ENCODE peak calls at places on chromosomes 12 and 14, in four cellular contexts. One of them, this sample, is unnamed.

GRCh38 chr14:46368275-46368674 is 283.3 kb downstream of the RPL10L start:
- DNase-seq in NCI-H460: no peak
- DNase-seq in esophagus muscularis mucosa: no peak
- DNase-seq in choroid plexus epithelial cell: no peak
- DNase-seq in this sample: no peak

GRCh38 chr12:53694746-53695145 is 18.9 kb upstream of the ATP5MC2 start:
- DNase-seq in NCI-H460: no peak
- DNase-seq in esophagus muscularis mucosa: no peak
- DNase-seq in choroid plexus epithelial cell: no peak
- DNase-seq in this sample: no peak

GRCh38 chr12:130591736-130592135 is 124.4 kb downstream of the RIMBP2 start:
- DNase-seq in esophagus muscularis mucosa: no peak
- DNase-seq in choroid plexus epithelial cell: no peak
- DNase-seq in NCI-H460: no peak
- DNase-seq in this sample: no peak

GRCh38 chr12:107844312-107844921 is 69.9 kb downstream of the ASCL4 start:
- DNase-seq in choroid plexus epithelial cell: no peak
- DNase-seq in NCI-H460: no peak
- DNase-seq in esophagus muscularis mucosa: no peak
- DNase-seq in this sample: no peak

GRCh38 chr12:60035835-60036234 is 440.0 kb downstream of the SLC16A7 start:
- DNase-seq in choroid plexus epithelial cell: no peak
- DNase-seq in esophagus muscularis mucosa: no peak
- DNase-seq in NCI-H460: no peak
- DNase-seq in this sample: no peak

GRCh38 chr14:94532462-94532861 is 23.2 kb upstream of the SERPINA12 start:
- DNase-seq in esophagus muscularis mucosa: no peak
- DNase-seq in choroid plexus epithelial cell: peak; percentile 59
- DNase-seq in NCI-H460: no peak
- DNase-seq in this sample: no peak

GRCh38 chr12:14416658-14417057 is 51.2 kb downstream of the ATF7IP start:
- DNase-seq in NCI-H460: no peak
- DNase-seq in choroid plexus epithelial cell: peak; percentile 95
- DNase-seq in esophagus muscularis mucosa: no peak
- DNase-seq in this sample: no peak

GRCh38 chr12:24615967-24616411 is 332.9 kb downstream of the BCAT1 start:
- DNase-seq in esophagus muscularis mucosa: no peak
- DNase-seq in NCI-H460: no peak
- DNase-seq in choroid plexus epithelial cell: peak; percentile 91
- DNase-seq in this sample: no peak

GRCh38 chr14:68736519-68736918 is 56.3 kb downstream of the ZFP36L1 start:
- DNase-seq in choroid plexus epithelial cell: no peak
- DNase-seq in NCI-H460: no peak
- DNase-seq in esophagus muscularis mucosa: no peak
- DNase-seq in this sample: no peak